ENCODE peak calls at places on chromosomes 4 and X, in four cellular contexts. W is NCI-H187 treated with DMSO at 0.1 percent for 48 hours, V is IMR-90, L is HEK293T. U is an unnamed sample.

GRCh38 chr4:7782783-7783182 is 156.9 kb downstream of the AFAP1 start:
- DNase-seq in W (no peak), V (no peak), L (no peak), U (no peak)

GRCh38 chr4:142567199-142567598 is 278.9 kb downstream of the INPP4B start:
- DNase-seq in W (no peak), V (no peak), L (peak; percentile 19), U (no peak)

GRCh38 chrX:13256562-13256961 is 63.3 kb downstream of the ATXN3L start:
- DNase-seq in W (no peak), V (no peak), L (no peak), U (no peak)

GRCh38 chrX:72735561-72735960 is 21.5 kb upstream of the PHKA1 start:
- DNase-seq in W (no peak), V (peak; percentile 6), L (no peak), U (no peak)

GRCh38 chrX:65985922-65986588 is 53.8 kb downstream of the VSIG4 start:
- DNase-seq in W (no peak), V (peak; percentile 47), L (peak; percentile 35), U (no peak)

GRCh38 chr4:23237771-23238170 is 545.0 kb downstream of the GBA3 start:
- DNase-seq in W (no peak), V (no peak), L (no peak), U (no peak)

GRCh38 chrX:140526138-140526537 is 21.3 kb upstream of the SOX3 start:
- DNase-seq in W (no peak), V (peak; percentile 57), L (no peak), U (no peak)

GRCh38 chr4:115629270-115629669 is 515.9 kb upstream of the NDST4 start:
- DNase-seq in W (no peak), V (no peak), L (no peak), U (no peak)

GRCh38 chrX:40688976-40689375 is 41.6 kb upstream of the CXorf38 start:
- DNase-seq in W (no peak), V (no peak), L (no peak), U (no peak)

GRCh38 chr4:187027231-187027760 is 303.6 kb upstream of the FAT1 start:
- DNase-seq in W (no peak), V (peak; percentile 47), L (peak; percentile 5), U (no peak)

GRCh38 chrX:102837843-102838242 is 99.2 kb upstream of the RAB40AL start:
- DNase-seq in W (no peak), V (no peak), L (no peak), U (no peak)

GRCh38 chrX:87626996-87627395 is 109.4 kb downstream of the KLHL4 start:
- DNase-seq in W (no peak), V (no peak), L (no peak), U (no peak)

GRCh38 chrX:111164728-111165127 is 68.7 kb downstream of the PAK3 start:
- DNase-seq in W (no peak), V (peak; percentile 2), L (peak; percentile 34), U (no peak)

GRCh38 chr4:169283114-169283509 is 12.4 kb upstream of the SH3RF1 start:
- DNase-seq in W (no peak), V (peak; percentile 92), L (no peak), U (no peak)

GRCh38 chr4:3407930-3408792 is 33.6 kb upstream of the HGFAC start:
- DNase-seq in W (no peak), V (no peak), L (no peak), U (no peak)

GRCh38 chr4:5247735-5248134 is 196.5 kb downstream of the STK32B start:
- DNase-seq in W (no peak), V (peak; percentile 19), L (no peak), U (no peak)

GRCh38 chrX:43868791-43869190 is 13.5 kb downstream of the MAOB start:
- DNase-seq in W (no peak), V (peak; percentile 0), L (no peak), U (no peak)

GRCh38 chrX:70253377-70254062 is 6.5 kb downstream of the P2RY4 start:
- DNase-seq in W (no peak), V (peak; percentile 18), L (no peak), U (no peak)

GRCh38 chr4:101104264-101105052 is 242.9 kb downstream of the PPP3CA start:
- DNase-seq in W (no peak), V (peak; percentile 18), L (no peak), U (no peak)

GRCh38 chr4:26020896-26021295 is 106.9 kb downstream of the SMIM20 start:
- DNase-seq in W (no peak), V (peak; percentile 67), L (no peak), U (no peak)

GRCh38 chr4:77826280-77826679 is 7.1 kb upstream of the CNOT6L start:
- DNase-seq in W (no peak), V (no peak), L (no peak), U (no peak)

GRCh38 chrX:133473451-133473850 is 58.2 kb upstream of the GPC4 start:
- DNase-seq in W (no peak), V (no peak), L (peak; percentile 2), U (no peak)

GRCh38 chr4:55447826-55448225 is 52.1 kb downstream of the TMEM165 start:
- DNase-seq in W (no peak), V (peak; percentile 50), L (no peak), U (no peak)

GRCh38 chrX:68945603-68946228 is 116.9 kb downstream of the EFNB1 start:
- DNase-seq in W (no peak), V (peak; percentile 70), L (peak; percentile 57), U (no peak)

GRCh38 chr4:99462875-99463464 is 27.8 kb upstream of the ADH7 start:
- DNase-seq in W (peak; percentile 6), V (peak; percentile 72), L (peak; percentile 74), U (peak; percentile 31)

GRCh38 chrX:8987672-8988250 is 46.2 kb downstream of the FAM9B start:
- DNase-seq in W (no peak), V (no peak), L (no peak), U (peak; percentile 7)

U was measured in HuH-7.5.